ENCODE peak calls at places on chromosomes 6 and 20, in eight cellular contexts. One of them, this sample, is unnamed.

GRCh38 chr20:56715309-56715708 is 86.2 kb downstream of the TFAP2C start:
- DNase-seq in NCI-H1092: no peak
- DNase-seq in pancreas: no peak
- DNase-seq in ovary: no peak
- DNase-seq in hypothalamus: no peak
- DNase-seq in amniotic stem cell: no peak
- DNase-seq in T-helper 17 cell: no peak
- DNase-seq in COLO829: no peak
- DNase-seq in this sample: no peak

GRCh38 chr6:56235245-56235644 is 12.1 kb downstream of the COL21A1 start:
- DNase-seq in amniotic stem cell: no peak
- DNase-seq in NCI-H1092: no peak
- DNase-seq in T-helper 17 cell: no peak
- DNase-seq in COLO829: no peak
- DNase-seq in ovary: no peak
- DNase-seq in hypothalamus: no peak
- DNase-seq in pancreas: no peak
- DNase-seq in this sample: no peak

GRCh38 chr6:132219901-132220300 is 181.4 kb downstream of the MOXD1 start:
- DNase-seq in T-helper 17 cell: no peak
- DNase-seq in hypothalamus: no peak
- DNase-seq in NCI-H1092: no peak
- DNase-seq in ovary: no peak
- DNase-seq in pancreas: no peak
- DNase-seq in COLO829: no peak
- DNase-seq in amniotic stem cell: no peak
- DNase-seq in this sample: no peak

GRCh38 chr20:18401305-18401704 is 65.5 kb downstream of the DZANK1 start:
- DNase-seq in amniotic stem cell: no peak
- DNase-seq in NCI-H1092: no peak
- DNase-seq in COLO829: no peak
- DNase-seq in ovary: no peak
- DNase-seq in pancreas: no peak
- DNase-seq in T-helper 17 cell: no peak
- DNase-seq in hypothalamus: no peak
- DNase-seq in this sample: no peak

GRCh38 chr20:63224272-63225081 is 8.5 kb upstream of the YTHDF1 start:
- DNase-seq in COLO829: no peak
- DNase-seq in T-helper 17 cell: no peak
- DNase-seq in pancreas: peak
- DNase-seq in amniotic stem cell: no peak
- DNase-seq in hypothalamus: no peak
- DNase-seq in ovary: peak
- DNase-seq in NCI-H1092: peak
- DNase-seq in this sample: peak

GRCh38 chr6:144305985-144306384 is 20.9 kb downstream of the UTRN start:
- DNase-seq in ovary: no peak
- DNase-seq in amniotic stem cell: no peak
- DNase-seq in COLO829: no peak
- DNase-seq in hypothalamus: no peak
- DNase-seq in NCI-H1092: no peak
- DNase-seq in pancreas: no peak
- DNase-seq in T-helper 17 cell: no peak
- DNase-seq in this sample: no peak

GRCh38 chr6:167706313-167707109 is 120.2 kb upstream of the AFDN start:
- DNase-seq in COLO829: no peak
- DNase-seq in T-helper 17 cell: peak
- DNase-seq in amniotic stem cell: no peak
- DNase-seq in ovary: no peak
- DNase-seq in pancreas: no peak
- DNase-seq in hypothalamus: no peak
- DNase-seq in NCI-H1092: no peak
- DNase-seq in this sample: no peak

GRCh38 chr6:32114853-32115252 is 5.7 kb upstream of the TNXB start:
- DNase-seq in amniotic stem cell: peak
- DNase-seq in pancreas: no peak
- DNase-seq in T-helper 17 cell: no peak
- DNase-seq in hypothalamus: no peak
- DNase-seq in NCI-H1092: no peak
- DNase-seq in ovary: peak
- DNase-seq in COLO829: no peak
- DNase-seq in this sample: no peak

GRCh38 chr20:11170565-11170964 is 496.8 kb upstream of the JAG1 start:
- DNase-seq in pancreas: no peak
- DNase-seq in NCI-H1092: no peak
- DNase-seq in amniotic stem cell: no peak
- DNase-seq in hypothalamus: no peak
- DNase-seq in T-helper 17 cell: no peak
- DNase-seq in COLO829: no peak
- DNase-seq in ovary: no peak
- DNase-seq in this sample: no peak

This sample was measured in heart right ventricle.